ENCODE peak calls at places on chromosomes 16 and 17, in five cellular contexts. M is aorta, O is uterus, F is colonic mucosa, Z is heart left ventricle. K is an unnamed sample.

GRCh38 chr17:46972346-46972745 is 6.7 kb downstream of the RPRML start:
- DNase-seq in O (no peak), F (no peak), M (no peak), Z (peak), K (no peak)

GRCh38 chr16:50585331-50585776 is 37.2 kb downstream of the NKD1 start:
- DNase-seq in Z (peak), F (peak), M (peak), O (peak), K (no peak)

GRCh38 chr17:13864551-13864950 is 204.8 kb upstream of the COX10 start:
- DNase-seq in Z (no peak), F (no peak), O (no peak), M (no peak), K (no peak)

GRCh38 chr17:76635039-76635438 is 8.5 kb downstream of the ST6GALNAC1 start:
- DNase-seq in M (no peak), F (no peak), Z (no peak), O (no peak), K (no peak)

GRCh38 chr17:66398059-66398458 is 95.6 kb downstream of the PRKCA start:
- DNase-seq in O (no peak), F (peak), Z (no peak), M (no peak), K (no peak)

GRCh38 chr17:77649717-77650211 is 308.7 kb upstream of the TNRC6C start:
- DNase-seq in M (no peak), O (no peak), Z (no peak), F (no peak), K (no peak)

GRCh38 chr17:71878271-71878670 is 242.5 kb upstream of the SOX9 start:
- DNase-seq in F (no peak), Z (no peak), M (no peak), O (no peak), K (no peak)

GRCh38 chr17:82611140-82612058 is 36.8 kb downstream of the WDR45B start:
- DNase-seq in Z (no peak), O (peak), F (no peak), M (no peak), K (no peak)

GRCh38 chr17:64502809-64503208 is 3.3 kb downstream of the DDX5 start:
- DNase-seq in Z (no peak), O (no peak), M (no peak), F (no peak), K (no peak)

GRCh38 chr16:19595043-19595767 is 39.7 kb downstream of the VPS35L start:
- DNase-seq in Z (peak), F (no peak), O (no peak), M (no peak), K (no peak)

GRCh38 chr17:44795421-44795820 is 34.7 kb downstream of the GJC1 start:
- DNase-seq in O (no peak), F (no peak), M (no peak), Z (no peak), K (no peak)

GRCh38 chr17:74305865-74306654 is 20.0 kb upstream of the KIF19 start:
- DNase-seq in O (no peak), M (no peak), F (no peak), Z (no peak), K (no peak)

GRCh38 chr17:13952252-13952721 is 117.0 kb upstream of the COX10 start:
- DNase-seq in M (no peak), O (no peak), F (no peak), Z (no peak), K (no peak)

GRCh38 chr16:85888405-85889331 is 10.3 kb upstream of the IRF8 start:
- DNase-seq in O (no peak), F (no peak), Z (no peak), M (no peak), K (no peak)

GRCh38 chr17:44097110-44097810 is 26.2 kb downstream of the HDAC5 start:
- DNase-seq in F (no peak), M (peak), Z (peak), O (no peak), K (no peak)

GRCh38 chr17:49278076-49278475 is 47.5 kb upstream of the PHOSPHO1 start:
- DNase-seq in M (no peak), F (no peak), Z (no peak), O (no peak), K (no peak)

GRCh38 chr17:7413346-7413985 is 5.8 kb downstream of the NLGN2 start:
- DNase-seq in M (no peak), F (no peak), Z (no peak), O (no peak), K (no peak)

GRCh38 chr17:47413872-47414271 is 90.1 kb downstream of the EFCAB13 start:
- DNase-seq in M (no peak), Z (no peak), O (no peak), F (no peak), K (no peak)

GRCh38 chr16:69595127-69596036 is 29.6 kb downstream of the NFAT5 start:
- DNase-seq in F (no peak), O (no peak), M (no peak), Z (no peak), K (no peak)

GRCh38 chr16:30416624-30417298 is 9.4 kb downstream of the ZNF771 start:
- DNase-seq in M (no peak), O (no peak), F (no peak), Z (no peak), K (no peak)

GRCh38 chr16:83744521-83744981 is 63.2 kb upstream of the HSBP1 start:
- DNase-seq in O (no peak), M (peak), F (no peak), Z (no peak), K (no peak)

GRCh38 chr17:29383687-29384086 is 6.5 kb upstream of the TAOK1 start:
- DNase-seq in M (no peak), Z (no peak), O (no peak), F (no peak), K (no peak)

GRCh38 chr16:19599968-19600716 is 44.6 kb downstream of the VPS35L start:
- DNase-seq in F (no peak), Z (no peak), M (no peak), O (no peak), K (no peak)

GRCh38 chr16:85782476-85782875 is 16.9 kb downstream of the EMC8 start:
- DNase-seq in O (no peak), Z (no peak), M (no peak), F (no peak), K (no peak)

GRCh38 chr17:63702223-63702577 is 2.3 kb upstream of the LIMD2 start:
- DNase-seq in F (peak), Z (no peak), O (no peak), M (peak), K (no peak)

GRCh38 chr16:89375021-89375420 is 115.3 kb downstream of the ANKRD11 start:
- DNase-seq in M (no peak), Z (no peak), F (no peak), O (no peak), K (no peak)

GRCh38 chr17:64095144-64095882 is 34.6 kb downstream of the ERN1 start:
- DNase-seq in O (no peak), Z (no peak), M (no peak), F (peak), K (no peak)

GRCh38 chr16:50680907-50681885 is at the start of gene SNX20:
- DNase-seq in Z (peak), F (peak), M (peak), O (no peak), K (no peak)

GRCh38 chr16:75080205-75081029 is 36.2 kb downstream of the LDHD start:
- DNase-seq in Z (no peak), M (no peak), F (no peak), O (no peak), K (no peak)

GRCh38 chr17:27754549-27754948 is 45.8 kb downstream of the NOS2 start:
- DNase-seq in Z (no peak), F (no peak), M (no peak), O (no peak), K (no peak)

GRCh38 chr16:85554791-85555548 is 58.2 kb upstream of the GSE1 start:
- DNase-seq in M (peak), O (peak), F (peak), Z (peak), K (no peak)

GRCh38 chr16:69845181-69845580 is 83.0 kb downstream of the WWP2 start:
- DNase-seq in F (no peak), O (no peak), M (no peak), Z (no peak), K (no peak)

GRCh38 chr16:14007460-14007859 is 63.7 kb upstream of the MRTFB start:
- DNase-seq in F (no peak), M (no peak), O (no peak), Z (no peak), K (no peak)

GRCh38 chr16:11145173-11145820 is 110.7 kb downstream of the SOCS1 start:
- DNase-seq in M (no peak), F (no peak), Z (no peak), O (no peak), K (no peak)

GRCh38 chr17:67244621-67245072 is 349 bp downstream of the HELZ start:
- DNase-seq in M (peak), F (peak), Z (peak), O (no peak), K (no peak)

GRCh38 chr17:80146121-80147034 is 550 bp downstream of the EIF4A3 start:
- DNase-seq in Z (no peak), O (peak), M (no peak), F (peak), K (no peak)

GRCh38 chr17:2701161-2701995 is 10.2 kb downstream of the CLUH start:
- DNase-seq in O (peak), F (no peak), Z (no peak), M (peak), K (no peak)

GRCh38 chr17:68288804-68289203 is 2.1 kb downstream of the SLC16A6 start:
- DNase-seq in M (no peak), O (no peak), Z (no peak), F (no peak), K (no peak)

GRCh38 chr17:20201059-20201458 is 191.9 kb downstream of the SPECC1 start:
- DNase-seq in Z (no peak), F (no peak), O (no peak), M (no peak), K (no peak)

GRCh38 chr17:20200016-20200788 is 191.0 kb downstream of the SPECC1 start:
- DNase-seq in M (no peak), Z (no peak), O (no peak), F (no peak), K (no peak)

GRCh38 chr17:20203761-20204263 is 194.7 kb downstream of the SPECC1 start:
- DNase-seq in Z (no peak), M (no peak), O (no peak), F (no peak), K (no peak)

GRCh38 chr17:20203021-20203420 is 193.9 kb downstream of the SPECC1 start:
- DNase-seq in Z (no peak), F (no peak), O (no peak), M (no peak), K (no peak)

DNA sequence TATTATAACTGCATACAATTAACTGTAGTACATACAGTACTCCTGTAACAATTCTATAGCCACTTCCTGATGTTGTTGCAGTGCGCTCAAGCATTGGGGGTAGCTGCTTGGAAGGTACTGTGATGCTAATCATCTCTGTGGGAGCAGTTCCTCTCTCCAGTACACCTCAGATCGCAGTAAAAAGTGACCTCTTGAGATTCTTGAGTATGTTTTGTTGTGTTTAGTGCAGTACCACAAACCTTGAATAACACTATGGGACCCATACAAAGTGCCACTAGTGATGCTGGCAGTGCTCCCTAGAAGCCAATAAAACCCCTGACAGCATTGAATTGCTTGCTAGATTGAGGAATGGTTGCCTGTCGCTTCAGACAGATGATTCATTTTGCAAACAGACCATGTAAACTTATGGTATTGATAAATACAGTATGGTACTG is 193.0 kb downstream of the SPECC1 start:
- DNase-seq in M (no peak), Z (no peak), F (peak), O (no peak), K (no peak)
- H3K4me3 ChIP-seq in M (no peak), Z (no peak), F (no peak), O (no peak), K (no peak)

DNA sequence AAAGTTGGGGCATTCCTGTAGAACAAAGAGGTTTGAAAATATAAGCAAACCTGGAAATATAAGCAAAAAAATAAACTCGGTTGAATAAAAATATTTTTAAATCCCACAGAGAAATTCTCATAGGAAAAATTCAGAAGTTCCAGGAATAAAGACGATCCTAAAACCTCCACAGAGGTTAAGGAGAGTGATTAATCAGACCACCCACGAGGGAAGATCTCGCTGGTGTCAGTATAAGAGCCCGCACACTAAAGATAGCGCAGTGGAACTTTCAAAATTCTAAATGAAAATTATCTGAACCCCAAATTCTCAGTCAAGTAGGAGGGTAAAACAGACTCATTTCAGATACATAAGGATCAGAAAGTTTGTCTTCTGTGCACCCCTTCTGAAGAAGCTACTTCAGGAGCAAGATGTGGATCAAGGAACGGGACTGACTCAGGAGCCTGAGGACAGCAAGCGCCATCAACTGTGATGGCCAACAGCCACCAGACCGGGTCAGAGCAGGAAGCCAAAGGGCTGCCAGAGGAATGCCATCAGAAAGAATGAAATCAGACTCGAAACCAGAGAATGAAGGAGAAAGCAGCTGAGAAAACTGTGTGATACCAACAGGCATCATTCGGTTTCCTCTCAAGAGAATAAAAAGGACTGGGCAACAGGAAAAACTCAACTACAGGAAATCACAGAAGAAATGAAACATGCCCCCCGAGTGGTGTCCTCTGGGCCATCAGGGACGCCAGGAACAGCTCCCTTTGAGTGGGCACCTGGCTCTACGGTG is 66.9 kb downstream of the CYTH1 start:
- DNase-seq in Z (no peak), F (no peak), O (no peak), M (no peak), K (no peak)
- H3K4me3 ChIP-seq in Z (no peak), F (no peak), O (no peak), M (no peak), K (no peak)

GRCh38 chr16:56330476-56330875 is 94.9 kb downstream of the AMFR start:
- DNase-seq in M (no peak), Z (no peak), O (no peak), F (no peak), K (no peak)

GRCh38 chr16:56332464-56333079 is 92.8 kb downstream of the AMFR start:
- DNase-seq in F (peak), M (peak), O (peak), Z (peak), K (peak)

GRCh38 chr16:56331399-56331798 is 93.9 kb downstream of the AMFR start:
- DNase-seq in Z (no peak), F (no peak), M (no peak), O (no peak), K (no peak)

GRCh38 chr16:56329887-56330286 is 95.5 kb downstream of the AMFR start:
- DNase-seq in M (no peak), O (no peak), Z (no peak), F (no peak), K (no peak)

DNA sequence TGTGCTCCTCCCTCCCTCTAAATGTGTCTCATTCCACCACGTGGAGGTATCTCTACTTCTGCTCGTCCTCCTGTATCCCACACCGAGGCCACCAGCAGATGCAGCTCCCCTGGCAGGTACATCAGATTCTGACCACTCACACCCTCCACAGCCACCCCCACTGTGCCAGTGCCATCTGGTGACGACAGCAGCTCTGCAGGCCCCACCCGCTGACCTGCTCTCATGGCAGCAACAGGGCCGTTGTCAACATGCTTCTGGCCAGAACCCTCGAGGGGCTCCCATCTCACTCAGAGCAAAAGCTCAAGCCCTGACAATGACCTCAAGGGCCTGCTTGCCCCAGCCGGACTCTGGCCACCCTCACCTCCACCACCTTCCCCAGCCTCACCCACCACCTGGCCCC is 93.4 kb downstream of the AMFR start:
- DNase-seq in M (no peak), O (no peak), Z (no peak), F (no peak), K (no peak)
- H3K4me3 ChIP-seq in M (no peak), O (no peak), Z (no peak), F (no peak), K (no peak)

GRCh38 chr16:71943887-71944286 is 48.6 kb downstream of the IST1 start:
- DNase-seq in F (no peak), O (no peak), Z (no peak), M (no peak), K (no peak)
- H3K4me3 ChIP-seq in F (no peak), O (no peak), Z (no peak), M (no peak), K (no peak)

GRCh38 chr17:33964344-33964979 is 290.6 kb upstream of the CCL2 start:
- DNase-seq in Z (no peak), O (no peak), F (peak), M (no peak), K (no peak)

GRCh38 chr17:33966410-33967063 is 288.5 kb upstream of the CCL2 start:
- DNase-seq in F (no peak), Z (no peak), M (no peak), O (no peak), K (no peak)

GRCh38 chr17:33970271-33970670 is 284.8 kb upstream of the CCL2 start:
- DNase-seq in M (no peak), Z (no peak), F (no peak), O (no peak), K (no peak)

GRCh38 chr17:33968350-33969044 is 286.6 kb upstream of the CCL2 start:
- DNase-seq in O (no peak), Z (no peak), M (no peak), F (no peak), K (no peak)

DNA sequence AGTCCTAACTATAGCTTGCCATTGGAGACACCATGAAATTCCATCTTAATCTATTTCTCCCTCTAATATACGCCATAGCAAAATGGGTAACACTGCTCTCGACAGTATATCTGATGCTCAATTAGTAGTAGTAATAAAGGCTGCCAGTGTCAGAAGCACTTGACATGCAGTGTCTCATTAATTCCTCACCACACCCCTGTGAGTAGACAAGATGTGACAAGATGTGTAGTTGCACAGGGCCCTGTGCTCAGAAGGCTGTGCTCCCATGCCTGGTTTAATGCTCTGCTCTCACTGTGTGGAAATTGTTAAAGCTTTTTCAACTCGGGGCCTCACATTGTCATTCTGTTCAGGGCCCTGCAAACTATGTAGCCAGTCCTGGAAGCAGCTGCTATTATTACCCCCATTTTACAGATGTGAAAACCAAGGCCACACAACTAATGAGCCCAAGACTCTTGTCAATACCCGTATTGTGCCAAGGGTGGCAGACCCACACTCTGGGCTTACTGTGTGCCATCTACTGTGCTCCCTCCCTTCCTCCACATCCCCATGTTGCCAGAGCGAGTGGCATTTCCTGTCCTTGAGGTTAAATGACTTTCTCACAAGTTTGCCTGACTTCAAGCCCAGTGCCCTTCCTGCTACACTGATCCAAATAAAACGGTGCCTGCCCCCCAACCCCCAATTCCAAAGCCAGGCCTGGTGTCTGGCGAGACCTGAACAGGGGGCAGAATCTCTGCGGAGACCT is 287.3 kb upstream of the CCL2 start:
- DNase-seq in F (no peak), M (no peak), O (no peak), Z (no peak), K (no peak)
- H3K4me3 ChIP-seq in F (no peak), M (no peak), O (no peak), Z (no peak), K (no peak)

GRCh38 chr16:56936950-56937349 is 5.0 kb downstream of the HERPUD1 start:
- DNase-seq in M (no peak), Z (no peak), O (no peak), F (no peak), K (no peak)

GRCh38 chr16:56933828-56934598 is 2.1 kb downstream of the HERPUD1 start:
- DNase-seq in M (no peak), O (no peak), F (no peak), Z (no peak), K (no peak)

GRCh38 chr16:56935201-56935600 is 3.3 kb downstream of the HERPUD1 start:
- DNase-seq in O (no peak), M (no peak), F (no peak), Z (no peak), K (no peak)

GRCh38 chr16:56938664-56939513 is 6.9 kb downstream of the HERPUD1 start:
- DNase-seq in Z (no peak), O (no peak), F (no peak), M (no peak), K (no peak)

DNA sequence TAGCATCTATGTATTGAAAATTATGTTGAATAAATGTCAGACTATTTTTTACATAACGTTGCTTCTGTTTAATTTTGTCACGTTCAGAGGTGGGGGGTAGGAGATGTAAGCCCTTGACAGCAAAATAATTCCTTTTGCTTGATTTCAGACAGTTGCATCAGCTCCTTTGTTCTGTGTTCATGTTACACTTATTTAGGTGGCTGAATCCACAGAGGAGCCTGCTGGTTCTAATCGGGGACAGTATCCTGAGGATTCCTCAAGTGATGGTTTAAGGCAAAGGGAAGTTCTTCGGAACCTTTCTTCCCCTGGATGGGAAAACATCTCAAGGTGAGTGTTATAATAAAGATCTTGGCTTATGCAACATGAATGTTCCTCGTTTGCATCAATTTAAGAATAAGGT is 4.5 kb downstream of the HERPUD1 start:
- DNase-seq in Z (no peak), M (no peak), O (no peak), F (no peak), K (no peak)
- H3K4me3 ChIP-seq in Z (no peak), M (no peak), O (no peak), F (no peak), K (no peak)